ENCODE peak calls at places on chromosomes 11 and 22, in seven cellular contexts. One of them, this sample, is unnamed.

GRCh38 chr11:62721994-62722393 is 5.3 kb downstream of the HNRNPUL2 start:
- DNase-seq in right atrium auricular region: no peak
- DNase-seq in right lobe of liver: no peak
- DNase-seq in astrocyte of the spinal cord: peak
- DNase-seq in cardiac muscle cell: peak
- DNase-seq in breast epithelium: no peak
- DNase-seq in dorsolateral prefrontal cortex: no peak
- DNase-seq in this sample: no peak

GRCh38 chr11:130827697-130828377 is 88.4 kb downstream of the SNX19 start:
- DNase-seq in right atrium auricular region: peak
- DNase-seq in right lobe of liver: peak
- DNase-seq in astrocyte of the spinal cord: peak
- DNase-seq in cardiac muscle cell: peak
- DNase-seq in breast epithelium: no peak
- DNase-seq in dorsolateral prefrontal cortex: no peak
- DNase-seq in this sample: no peak

GRCh38 chr11:17812286-17813187 is 78.0 kb downstream of the KCNC1 start:
- DNase-seq in right atrium auricular region: no peak
- DNase-seq in right lobe of liver: no peak
- DNase-seq in astrocyte of the spinal cord: no peak
- DNase-seq in cardiac muscle cell: no peak
- DNase-seq in breast epithelium: no peak
- DNase-seq in dorsolateral prefrontal cortex: no peak
- DNase-seq in this sample: no peak

GRCh38 chr11:123061403-123062157 is at the start of gene HSPA8:
- DNase-seq in right atrium auricular region: peak
- DNase-seq in right lobe of liver: peak
- DNase-seq in astrocyte of the spinal cord: peak
- DNase-seq in cardiac muscle cell: peak
- DNase-seq in breast epithelium: peak
- DNase-seq in dorsolateral prefrontal cortex: peak
- DNase-seq in this sample: peak

GRCh38 chr11:57459112-57460016 is 964 bp upstream of the RTN4RL2 start:
- DNase-seq in right atrium auricular region: no peak
- DNase-seq in right lobe of liver: no peak
- DNase-seq in astrocyte of the spinal cord: no peak
- DNase-seq in cardiac muscle cell: peak
- DNase-seq in breast epithelium: no peak
- DNase-seq in dorsolateral prefrontal cortex: no peak
- DNase-seq in this sample: peak

GRCh38 chr11:119249671-119250010 is 43.5 kb downstream of the CBL start:
- DNase-seq in right atrium auricular region: no peak
- DNase-seq in right lobe of liver: no peak
- DNase-seq in astrocyte of the spinal cord: no peak
- DNase-seq in cardiac muscle cell: no peak
- DNase-seq in breast epithelium: no peak
- DNase-seq in dorsolateral prefrontal cortex: no peak
- DNase-seq in this sample: no peak

GRCh38 chr11:86923993-86924766 is 31.0 kb downstream of the FZD4 start:
- DNase-seq in right atrium auricular region: no peak
- DNase-seq in right lobe of liver: no peak
- DNase-seq in astrocyte of the spinal cord: no peak
- DNase-seq in cardiac muscle cell: peak
- DNase-seq in breast epithelium: no peak
- DNase-seq in dorsolateral prefrontal cortex: no peak
- DNase-seq in this sample: no peak

GRCh38 chr11:68525930-68526329 is 65.4 kb downstream of the PPP6R3 start:
- DNase-seq in right atrium auricular region: no peak
- DNase-seq in right lobe of liver: no peak
- DNase-seq in astrocyte of the spinal cord: peak
- DNase-seq in cardiac muscle cell: no peak
- DNase-seq in breast epithelium: no peak
- DNase-seq in dorsolateral prefrontal cortex: no peak
- DNase-seq in this sample: no peak

GRCh38 chr11:76778874-76779273 is 4.3 kb upstream of the TSKU start:
- DNase-seq in right atrium auricular region: no peak
- DNase-seq in right lobe of liver: no peak
- DNase-seq in astrocyte of the spinal cord: no peak
- DNase-seq in cardiac muscle cell: no peak
- DNase-seq in breast epithelium: no peak
- DNase-seq in dorsolateral prefrontal cortex: no peak
- DNase-seq in this sample: no peak

GRCh38 chr11:2791139-2791520 is 91.3 kb upstream of the KCNQ1OT1 start:
- DNase-seq in right atrium auricular region: no peak
- DNase-seq in right lobe of liver: peak
- DNase-seq in astrocyte of the spinal cord: no peak
- DNase-seq in cardiac muscle cell: no peak
- DNase-seq in breast epithelium: no peak
- DNase-seq in dorsolateral prefrontal cortex: peak
- DNase-seq in this sample: no peak

GRCh38 chr11:2791521-2792375 is 92.0 kb upstream of the KCNQ1OT1 start:
- DNase-seq in right atrium auricular region: no peak
- DNase-seq in right lobe of liver: peak
- DNase-seq in astrocyte of the spinal cord: no peak
- DNase-seq in cardiac muscle cell: no peak
- DNase-seq in breast epithelium: no peak
- DNase-seq in dorsolateral prefrontal cortex: peak
- DNase-seq in this sample: peak

GRCh38 chr11:2794419-2794795 is 91.2 kb downstream of the CDKN1C start:
- DNase-seq in right atrium auricular region: no peak
- DNase-seq in right lobe of liver: peak
- DNase-seq in astrocyte of the spinal cord: no peak
- DNase-seq in cardiac muscle cell: no peak
- DNase-seq in breast epithelium: no peak
- DNase-seq in dorsolateral prefrontal cortex: no peak
- DNase-seq in this sample: no peak

GRCh38 chr11:2793781-2794418 is 91.7 kb downstream of the CDKN1C start:
- DNase-seq in right atrium auricular region: no peak
- DNase-seq in right lobe of liver: peak
- DNase-seq in astrocyte of the spinal cord: no peak
- DNase-seq in cardiac muscle cell: no peak
- DNase-seq in breast epithelium: no peak
- DNase-seq in dorsolateral prefrontal cortex: peak
- DNase-seq in this sample: no peak

DNA sequence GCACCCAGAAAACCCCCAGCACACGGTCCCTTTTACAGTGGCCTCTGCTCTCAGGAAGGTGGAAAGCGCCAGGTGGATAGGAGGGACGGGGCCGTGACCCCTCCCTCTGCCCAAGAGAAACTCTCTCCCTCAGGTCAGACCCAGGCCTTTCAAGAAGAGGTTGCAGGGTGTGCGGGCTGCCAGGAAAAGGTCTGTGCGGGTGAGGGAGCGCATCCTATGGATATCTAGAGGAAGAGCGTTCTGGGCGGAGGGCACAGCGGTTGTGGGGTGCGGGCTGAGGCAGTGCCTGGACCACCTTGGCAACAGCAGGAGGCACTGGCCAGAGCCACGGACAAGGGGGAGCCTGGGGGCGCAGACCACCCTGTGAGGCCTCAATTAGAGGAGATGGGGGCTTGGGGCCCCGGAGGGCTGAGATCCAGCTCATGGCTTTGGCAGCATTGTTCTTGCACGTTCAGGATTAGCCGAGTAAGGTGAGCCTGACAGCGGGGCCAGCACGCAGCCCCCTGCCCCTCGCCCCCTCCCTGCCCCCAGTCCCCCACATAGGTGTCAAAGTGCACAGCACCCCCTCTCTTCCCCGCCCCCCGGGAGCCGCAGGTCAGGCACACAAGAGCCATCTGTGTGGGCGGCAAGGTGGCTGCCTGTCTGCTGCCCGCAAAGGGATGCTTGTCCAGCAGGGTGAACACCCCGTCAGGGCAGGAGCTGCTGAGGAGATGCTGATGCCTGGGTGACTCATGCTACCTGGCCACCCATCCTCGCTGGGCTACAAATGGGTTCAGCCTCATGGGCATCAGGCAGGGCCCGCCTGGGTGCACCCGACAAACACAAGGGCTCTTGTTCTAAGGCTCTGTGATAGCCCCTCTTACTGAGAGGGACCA is 92.8 kb upstream of the KCNQ1OT1 start:
- DNase-seq in right atrium auricular region: no peak
- DNase-seq in right lobe of liver: peak
- DNase-seq in astrocyte of the spinal cord: no peak
- DNase-seq in cardiac muscle cell: no peak
- DNase-seq in breast epithelium: no peak
- DNase-seq in dorsolateral prefrontal cortex: peak
- DNase-seq in this sample: no peak
- H3K4me3 ChIP-seq in right atrium auricular region: peak
- H3K4me3 ChIP-seq in right lobe of liver: no peak
- H3K4me3 ChIP-seq in astrocyte of the spinal cord: no peak
- H3K4me3 ChIP-seq in cardiac muscle cell: no peak
- H3K4me3 ChIP-seq in breast epithelium: no peak
- H3K4me3 ChIP-seq in dorsolateral prefrontal cortex: no peak
- H3K4me3 ChIP-seq in this sample: peak

DNA sequence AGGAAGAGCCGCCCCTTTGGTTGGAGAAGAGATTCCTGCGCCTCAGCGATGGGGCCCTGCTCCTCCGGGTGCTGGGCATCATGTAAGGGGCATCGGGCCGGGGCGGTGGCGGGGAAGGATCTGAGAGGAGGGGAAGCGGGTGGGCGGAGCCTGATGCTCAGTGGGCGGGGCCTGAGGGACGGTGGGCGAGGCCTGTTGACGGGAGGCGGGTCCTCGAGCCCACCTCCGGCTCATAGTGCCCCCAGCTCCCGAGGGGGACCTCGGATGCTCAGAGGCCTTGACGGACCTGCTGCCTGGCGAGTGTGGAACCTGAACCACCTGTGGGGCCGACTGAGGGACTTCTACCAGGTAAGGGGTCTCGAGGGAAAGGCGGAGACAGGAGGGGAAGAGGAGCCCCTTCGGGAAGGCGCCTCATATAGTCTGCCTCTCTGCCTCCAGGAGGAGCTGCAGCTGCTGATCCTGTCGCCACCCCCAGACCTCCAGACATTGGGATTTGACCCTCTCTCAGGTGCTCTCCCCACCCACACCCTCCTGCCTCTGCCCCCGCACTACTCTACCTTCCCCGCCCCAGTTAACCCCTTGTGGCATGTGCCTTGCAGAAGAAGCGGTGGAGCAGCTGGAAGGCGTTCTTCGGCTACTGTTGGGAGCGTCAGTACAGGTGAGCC is 799 bp downstream of the CCDC88B start:
- DNase-seq in right atrium auricular region: no peak
- DNase-seq in right lobe of liver: peak
- DNase-seq in astrocyte of the spinal cord: no peak
- DNase-seq in cardiac muscle cell: peak
- DNase-seq in breast epithelium: no peak
- DNase-seq in dorsolateral prefrontal cortex: no peak
- DNase-seq in this sample: peak
- TF ChIP-seq CTCF in right atrium auricular region: no peak
- TF ChIP-seq CTCF in right lobe of liver: no peak
- TF ChIP-seq CTCF in astrocyte of the spinal cord: peak
- TF ChIP-seq CTCF in cardiac muscle cell: no peak
- TF ChIP-seq CTCF in breast epithelium: no peak
- TF ChIP-seq CTCF in dorsolateral prefrontal cortex: no peak
- TF ChIP-seq CTCF in this sample: no peak

DNA sequence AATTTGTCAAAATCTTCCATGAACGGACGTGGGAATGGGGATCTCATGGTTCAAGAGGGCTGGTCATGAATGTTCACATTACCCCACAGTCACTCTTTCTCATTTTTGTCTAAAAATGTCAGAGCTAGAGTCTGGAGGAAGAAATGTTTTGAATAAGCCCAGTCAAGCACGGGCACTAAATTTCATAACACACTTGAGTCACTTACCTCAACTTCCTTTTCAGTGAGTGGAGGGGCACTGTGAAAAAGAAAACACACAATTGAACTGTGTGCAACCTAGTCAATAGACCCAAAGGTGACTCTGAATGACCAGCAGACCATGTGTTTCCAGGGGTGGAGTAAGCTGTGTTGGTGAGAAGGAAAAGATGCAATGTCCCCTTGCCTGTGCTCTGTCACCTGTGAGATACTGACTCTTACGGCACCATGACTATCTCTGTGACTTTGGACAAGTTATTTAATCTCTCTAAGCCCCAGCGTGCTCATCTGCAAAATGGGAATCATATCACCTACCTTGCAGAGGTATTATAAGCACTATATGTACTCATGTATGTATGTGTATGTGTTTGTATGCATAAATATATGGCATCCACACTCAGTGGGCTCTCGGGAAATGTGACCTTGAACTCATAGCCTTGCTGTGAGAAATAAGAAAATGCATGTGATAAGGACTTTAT is 38.2 kb upstream of the LYVE1 start:
- DNase-seq in right atrium auricular region: no peak
- DNase-seq in right lobe of liver: no peak
- DNase-seq in astrocyte of the spinal cord: peak
- DNase-seq in cardiac muscle cell: no peak
- DNase-seq in breast epithelium: no peak
- DNase-seq in dorsolateral prefrontal cortex: no peak
- DNase-seq in this sample: no peak
- H3K4me3 ChIP-seq in right atrium auricular region: no peak
- H3K4me3 ChIP-seq in right lobe of liver: no peak
- H3K4me3 ChIP-seq in astrocyte of the spinal cord: no peak
- H3K4me3 ChIP-seq in cardiac muscle cell: no peak
- H3K4me3 ChIP-seq in breast epithelium: no peak
- H3K4me3 ChIP-seq in dorsolateral prefrontal cortex: no peak
- H3K4me3 ChIP-seq in this sample: no peak

GRCh38 chr22:35023692-35024363 is 42.1 kb upstream of the ISX start:
- DNase-seq in right atrium auricular region: no peak
- DNase-seq in right lobe of liver: peak
- DNase-seq in astrocyte of the spinal cord: peak
- DNase-seq in cardiac muscle cell: peak
- DNase-seq in breast epithelium: peak
- DNase-seq in dorsolateral prefrontal cortex: peak
- DNase-seq in this sample: peak
- TF ChIP-seq CTCF in right atrium auricular region: peak
- TF ChIP-seq CTCF in right lobe of liver: peak
- TF ChIP-seq CTCF in astrocyte of the spinal cord: peak
- TF ChIP-seq CTCF in cardiac muscle cell: peak
- TF ChIP-seq CTCF in breast epithelium: peak
- TF ChIP-seq CTCF in dorsolateral prefrontal cortex: peak
- TF ChIP-seq CTCF in this sample: peak

DNA sequence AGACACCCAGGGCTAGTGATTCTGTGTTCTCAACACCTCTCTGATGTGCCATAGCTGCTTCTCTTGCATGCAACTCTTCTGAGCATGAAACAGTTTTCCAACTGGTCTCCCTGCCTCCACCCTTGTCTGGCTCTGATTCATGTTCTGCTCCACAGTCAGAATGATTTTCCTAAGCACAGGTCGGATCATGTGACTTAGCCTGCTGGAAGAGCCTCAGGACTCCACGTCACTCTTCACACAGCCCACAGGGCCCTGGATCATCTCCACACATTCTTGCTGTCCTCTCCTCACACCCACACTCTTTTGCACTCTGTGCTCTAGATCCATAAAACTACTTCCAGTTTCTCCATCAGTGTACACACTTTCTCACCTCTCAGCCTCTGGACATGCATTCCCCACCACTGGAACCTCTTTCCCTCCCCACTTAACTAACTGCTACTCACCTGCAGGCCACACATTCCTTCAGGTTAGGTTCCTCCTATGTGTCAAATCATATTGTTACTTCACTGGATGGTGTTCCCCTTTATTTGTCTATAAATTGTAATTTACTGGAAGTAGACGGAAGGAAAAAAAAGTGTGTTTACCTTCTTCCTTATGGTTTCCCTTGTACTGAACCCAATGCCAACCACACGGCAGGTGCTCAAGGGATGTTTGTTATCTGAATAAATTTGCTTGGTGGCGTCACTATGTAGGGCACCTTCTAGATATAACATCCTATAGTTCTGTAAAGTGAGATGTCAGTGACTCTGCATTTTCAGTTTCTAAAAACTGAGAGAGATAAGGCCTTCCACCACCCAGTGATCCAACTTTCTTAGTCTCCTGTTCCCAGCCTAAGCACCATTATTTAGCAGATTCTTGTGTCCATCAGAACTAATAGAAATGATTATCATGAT is 133.7 kb downstream of the ETS1 start:
- DNase-seq in right atrium auricular region: peak
- DNase-seq in right lobe of liver: peak
- DNase-seq in astrocyte of the spinal cord: peak
- DNase-seq in cardiac muscle cell: no peak
- DNase-seq in breast epithelium: peak
- DNase-seq in dorsolateral prefrontal cortex: peak
- DNase-seq in this sample: no peak
- H3K4me3 ChIP-seq in right atrium auricular region: no peak
- H3K4me3 ChIP-seq in right lobe of liver: no peak
- H3K4me3 ChIP-seq in astrocyte of the spinal cord: no peak
- H3K4me3 ChIP-seq in cardiac muscle cell: no peak
- H3K4me3 ChIP-seq in breast epithelium: no peak
- H3K4me3 ChIP-seq in dorsolateral prefrontal cortex: no peak
- H3K4me3 ChIP-seq in this sample: no peak

This sample was measured in CD8-positive, alpha-beta T cell.